ENCODE peak calls at places on chromosomes 12 and 14, in four cellular contexts. T is GM12878, C is K562, B is transverse colon. E is an unnamed sample.

GRCh38 chr12:106205208-106206069 is 42.4 kb downstream of the CKAP4 start:
- DNase-seq in B (no peak), T (no peak), C (no peak), E (no peak)

GRCh38 chr12:132619301-132620112 is 931 bp downstream of the P2RX2 start:
- DNase-seq in C (no peak), T (no peak), B (no peak), E (no peak)

GRCh38 chr12:62158416-62159360 is 101.5 kb upstream of the USP15 start:
- DNase-seq in C (no peak), T (no peak), B (no peak), E (no peak)

GRCh38 chr12:110256780-110257431 is 24.1 kb upstream of the ATP2A2 start:
- DNase-seq in B (no peak), T (no peak), C (no peak), E (no peak)

GRCh38 chr12:104752016-104752415 is 206.1 kb downstream of the SLC41A2 start:
- DNase-seq in C (no peak), B (no peak), T (no peak), E (no peak)

GRCh38 chr12:26100966-26101744 is 23.7 kb downstream of the BHLHE41 start:
- DNase-seq in T (no peak), C (no peak), B (peak), E (no peak)

GRCh38 chr14:50955373-50956043 is 11.2 kb upstream of the PYGL start:
- DNase-seq in T (no peak), C (peak), B (peak), E (peak)

GRCh38 chr12:111841750-111842555 is at the start of gene MAPKAPK5:
- DNase-seq in B (peak), T (peak), C (peak), E (peak)

GRCh38 chr12:11768233-11768965 is 118.9 kb downstream of the ETV6 start:
- DNase-seq in B (no peak), C (no peak), T (no peak), E (no peak)

GRCh38 chr12:95484524-95484923 is 10.6 kb downstream of the METAP2 start:
- DNase-seq in C (no peak), B (no peak), T (no peak), E (no peak)

GRCh38 chr14:91399868-91400640 is 17.6 kb downstream of the CCDC88C start:
- DNase-seq in C (no peak), B (peak), T (no peak), E (no peak)

GRCh38 chr12:56190695-56191155 is 1.4 kb upstream of the SMARCC2 start:
- DNase-seq in B (no peak), C (no peak), T (no peak), E (no peak)

GRCh38 chr12:128567730-128568129 is 256.0 kb downstream of the SLC15A4 start:
- DNase-seq in T (no peak), B (no peak), C (no peak), E (no peak)

GRCh38 chr12:18932715-18933114 is 194.8 kb downstream of the CAPZA3 start:
- DNase-seq in C (no peak), B (no peak), T (no peak), E (no peak)

GRCh38 chr12:108875682-108876361 is 4.1 kb upstream of the DAO start:
- DNase-seq in B (no peak), C (no peak), T (no peak), E (no peak)

GRCh38 chr12:4268549-4269181 is 4.9 kb upstream of the CCND2 start:
- DNase-seq in C (no peak), T (no peak), B (no peak), E (no peak)

GRCh38 chr12:75725505-75726120 is 214.2 kb upstream of the KRR1 start:
- DNase-seq in T (no peak), B (no peak), C (no peak), E (no peak)

GRCh38 chr12:75923964-75924666 is 107.5 kb downstream of the PHLDA1 start:
- DNase-seq in T (no peak), C (no peak), B (no peak), E (no peak)

GRCh38 chr14:78700236-78700635 is 530.1 kb downstream of the NRXN3 start:
- DNase-seq in B (no peak), T (no peak), C (no peak), E (no peak)

GRCh38 chr14:88669346-88669745 is 106.5 kb downstream of the ZC3H14 start:
- DNase-seq in T (no peak), C (no peak), B (no peak), E (no peak)

GRCh38 chr12:108332791-108333382 is 6.2 kb downstream of the CMKLR1 start:
- DNase-seq in B (peak), T (no peak), C (no peak), E (no peak)

GRCh38 chr12:54024127-54024526 is 4.1 kb upstream of the HOXC6 start:
- DNase-seq in T (no peak), B (no peak), C (no peak), E (peak)

GRCh38 chr12:47730341-47730744 is 5.1 kb upstream of the ENDOU start:
- DNase-seq in C (no peak), B (no peak), T (no peak), E (no peak)

GRCh38 chr12:112750971-112751370 is 40.6 kb upstream of the RPH3A start:
- DNase-seq in T (no peak), B (no peak), C (no peak), E (no peak)

GRCh38 chr12:113781415-113782198 is 184.5 kb downstream of the RBM19 start:
- DNase-seq in B (no peak), C (no peak), T (no peak), E (no peak)

GRCh38 chr14:24132976-24133375 is 2.5 kb downstream of the FITM1 start:
- DNase-seq in T (no peak), B (no peak), C (no peak), E (no peak)

GRCh38 chr12:51311389-51311788 is 12.6 kb downstream of the BIN2 start:
- DNase-seq in C (no peak), T (no peak), B (no peak), E (no peak)

GRCh38 chr12:51307655-51308593 is 16.1 kb downstream of the BIN2 start:
- DNase-seq in T (no peak), C (no peak), B (peak), E (no peak)
- H3K27ac ChIP-seq in T (no peak), C (no peak), B (peak), E (no peak)

DNA sequence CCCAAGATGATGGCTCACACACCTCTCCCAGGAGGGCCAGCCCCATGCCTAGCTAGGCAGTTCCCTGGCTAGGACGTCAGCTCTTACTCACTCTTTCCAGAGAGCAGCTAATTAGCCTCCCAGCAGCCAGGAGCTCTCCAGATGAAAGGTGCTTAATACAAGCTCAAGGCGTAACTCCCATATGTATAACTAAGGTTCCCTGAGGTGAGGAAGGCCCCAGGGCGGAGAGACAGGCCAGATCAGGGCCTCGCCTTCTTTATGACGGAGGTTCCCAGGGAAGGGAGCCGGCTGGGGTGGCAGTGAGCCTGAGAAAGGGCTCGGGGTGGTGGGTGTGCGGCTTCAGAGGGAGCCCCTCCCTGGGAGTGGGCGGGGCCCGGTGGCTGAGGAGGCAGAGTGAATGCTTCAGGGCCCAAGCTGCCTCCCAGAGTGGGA is 26.4 kb upstream of the ZFP36L1 start:
- DNase-seq in C (peak), B (peak), T (no peak), E (no peak)
- TF ChIP-seq POLR2AphosphoS5 in C (no peak), B (no peak), T (no peak), E (no peak)

GRCh38 chr14:81234268-81234667 is 13.5 kb upstream of the GTF2A1 start:
- DNase-seq in T (no peak), C (no peak), B (no peak), E (no peak)
- H3K27ac ChIP-seq in T (no peak), C (no peak), B (no peak), E (no peak)

DNA sequence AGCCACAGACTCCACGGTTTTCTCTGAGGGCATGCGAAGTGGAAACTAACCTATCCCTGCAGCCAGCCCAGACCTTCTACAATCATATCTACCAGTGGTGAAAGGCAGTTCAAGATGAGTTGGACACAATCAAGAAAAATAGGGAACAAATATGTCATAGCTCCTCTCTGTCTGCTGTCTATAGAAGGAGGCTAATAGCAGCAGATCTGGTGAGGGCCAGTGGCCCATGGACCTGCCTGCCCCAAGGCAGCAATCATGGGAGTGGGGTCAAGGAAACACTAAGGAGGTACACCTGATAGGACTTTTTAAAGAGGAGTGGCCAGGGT is 149.5 kb downstream of the PRKCH start:
- DNase-seq in C (no peak), T (no peak), B (no peak), E (no peak)
- TF ChIP-seq POLR2AphosphoS5 in C (no peak), T (no peak), B (no peak), E (no peak)

DNA sequence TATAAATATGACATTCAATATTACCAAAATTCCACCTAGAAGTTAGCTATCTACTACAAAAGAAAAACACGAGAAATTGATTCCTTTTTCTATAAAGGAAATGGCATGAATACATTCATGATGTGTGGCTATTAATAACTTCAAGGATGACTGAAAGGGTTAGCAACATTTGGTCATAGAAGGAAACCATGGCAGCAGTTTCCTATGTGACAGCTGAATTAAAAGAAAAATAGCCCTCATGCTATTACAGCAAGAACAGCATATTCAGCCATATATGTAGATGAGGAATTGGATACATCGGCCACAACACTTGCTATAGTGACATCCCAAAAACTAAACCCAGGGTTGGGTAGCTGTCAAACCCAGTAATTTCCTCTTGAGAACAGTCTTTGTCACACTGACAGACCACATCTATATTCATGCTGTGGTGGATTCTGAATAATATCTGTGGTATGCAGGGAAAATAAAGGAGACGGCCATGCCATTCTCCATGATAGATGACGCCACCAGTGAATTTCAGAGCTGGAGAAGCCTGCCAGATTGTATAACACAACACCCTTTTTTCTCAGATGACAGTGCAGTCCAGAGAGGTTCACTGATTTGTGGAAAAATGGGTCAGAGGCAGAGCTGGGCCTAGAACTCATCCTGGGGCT is 32.5 kb downstream of the EFCAB11 start:
- DNase-seq in B (no peak), T (no peak), C (no peak), E (no peak)
- H3K27ac ChIP-seq in B (no peak), T (no peak), C (no peak), E (no peak)

DNA sequence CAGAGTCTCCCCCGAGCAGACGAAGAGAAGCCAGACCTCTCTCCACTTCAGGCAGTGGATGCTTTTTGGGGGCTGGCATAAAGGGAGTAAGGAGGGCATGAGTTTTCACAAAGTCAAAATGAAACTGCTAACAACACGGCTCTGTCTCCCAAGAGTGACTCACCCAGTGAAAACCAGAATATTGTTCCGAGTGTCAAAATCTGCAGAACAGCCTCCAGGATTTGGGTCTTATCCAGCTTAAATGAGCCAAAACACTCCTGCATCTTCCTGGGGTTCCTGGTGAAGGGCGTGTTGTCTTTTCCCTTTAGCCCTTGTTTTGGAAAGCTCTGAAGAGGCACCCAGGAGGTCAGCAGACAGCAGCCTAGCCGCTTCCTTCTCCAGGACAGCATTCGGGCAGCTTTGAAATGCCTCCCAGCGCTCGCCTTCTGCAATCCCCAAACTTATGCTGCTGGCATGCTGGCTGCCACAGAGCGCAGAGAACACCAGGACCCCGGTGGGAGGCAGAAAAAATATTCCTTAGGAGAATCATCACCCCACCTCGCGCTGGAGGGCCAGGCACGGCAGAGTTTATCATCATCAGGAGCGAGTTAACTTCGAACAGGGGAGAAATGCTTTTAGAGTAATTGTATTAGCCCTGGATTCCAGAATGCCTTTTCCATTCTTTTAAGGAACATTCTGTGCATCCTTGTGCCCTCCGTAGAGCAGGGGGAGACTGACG is 117.7 kb upstream of the NCOR2 start:
- DNase-seq in C (no peak), B (no peak), T (no peak), E (no peak)
- TF ChIP-seq POLR2AphosphoS5 in C (no peak), B (peak), T (no peak), E (peak)

GRCh38 chr12:120720972-120721801 is 4.4 kb upstream of the ACADS start:
- DNase-seq in B (no peak), C (no peak), T (no peak), E (no peak)
- H3K27ac ChIP-seq in B (no peak), C (peak), T (peak), E (no peak)